ENCODE peak calls at places on chromosomes 12 and 14, in nine cellular contexts. O is tibial artery, D is brain microvascular endothelial cell, I is fibroblast of the aortic adventitia, P is foreskin fibroblast, F is HCT116, H is astrocyte, A is uterus, U is colonic mucosa. N is an unnamed sample.

GRCh38 chr14:34172052-34172451 is 221.2 kb upstream of the EGLN3 start:
- DNase-seq in O (no peak), D (no peak), I (no peak), P (no peak), F (no peak), H (no peak), A (no peak), U (no peak), N (no peak)

GRCh38 chr12:19759229-19759628 is 319.9 kb downstream of the AEBP2 start:
- DNase-seq in O (no peak), D (peak), I (peak), P (peak), F (no peak), H (peak), A (no peak), U (no peak), N (no peak)

GRCh38 chr14:95439881-95440280 is 76.6 kb downstream of the SYNE3 start:
- DNase-seq in O (no peak), D (no peak), I (no peak), P (no peak), F (no peak), H (no peak), A (no peak), U (no peak), N (no peak)

GRCh38 chr14:21025374-21026151 is 702 bp upstream of the NDRG2 start:
- DNase-seq in O (peak), D (no peak), I (no peak), P (no peak), F (no peak), H (no peak), A (peak), U (peak), N (no peak)

GRCh38 chr12:121786441-121786825 is 7.1 kb downstream of the RHOF start:
- DNase-seq in O (no peak), D (peak), I (peak), P (peak), F (peak), H (peak), A (peak), U (peak), N (peak)

GRCh38 chr12:79547735-79548347 is 142.9 kb downstream of the PAWR start:
- DNase-seq in O (no peak), D (peak), I (peak), P (peak), F (peak), H (peak), A (peak), U (peak), N (no peak)

GRCh38 chr12:98669751-98670150 is 24.7 kb downstream of the APAF1 start:
- DNase-seq in O (no peak), D (no peak), I (no peak), P (no peak), F (no peak), H (no peak), A (no peak), U (no peak), N (no peak)

GRCh38 chr12:120242275-120242799 is 23.2 kb downstream of the PXN start:
- DNase-seq in O (no peak), D (no peak), I (no peak), P (no peak), F (no peak), H (no peak), A (no peak), U (no peak), N (no peak)

GRCh38 chr12:14834502-14834901 is 8.8 kb downstream of the ART4 start:
- DNase-seq in O (no peak), D (no peak), I (no peak), P (no peak), F (no peak), H (no peak), A (no peak), U (no peak), N (no peak)

GRCh38 chr12:109389146-109389545 is 41.4 kb downstream of the MYO1H start:
- DNase-seq in O (no peak), D (no peak), I (no peak), P (no peak), F (no peak), H (no peak), A (no peak), U (no peak), N (no peak)

GRCh38 chr12:128702344-128702743 is 121.4 kb downstream of the SLC15A4 start:
- DNase-seq in O (no peak), D (no peak), I (no peak), P (no peak), F (no peak), H (no peak), A (no peak), U (no peak), N (no peak)

GRCh38 chr12:94148841-94149780 is 734 bp downstream of the PLXNC1 start:
- DNase-seq in O (no peak), D (peak), I (no peak), P (peak), F (no peak), H (peak), A (no peak), U (peak), N (no peak)

GRCh38 chr12:22709292-22709691 is 84.3 kb downstream of the ETNK1 start:
- DNase-seq in O (no peak), D (no peak), I (peak), P (no peak), F (peak), H (no peak), A (no peak), U (no peak), N (no peak)

GRCh38 chr14:78202976-78203375 is 32.8 kb downstream of the NRXN3 start:
- DNase-seq in O (no peak), D (no peak), I (no peak), P (no peak), F (no peak), H (no peak), A (no peak), U (no peak), N (no peak)

GRCh38 chr12:77888611-77889010 is 57.9 kb downstream of the NAV3 start:
- DNase-seq in O (no peak), D (peak), I (peak), P (peak), F (peak), H (peak), A (no peak), U (no peak), N (no peak)

GRCh38 chr14:23638414-23639047 is 2.4 kb downstream of the DHRS2 start:
- DNase-seq in O (no peak), D (no peak), I (no peak), P (peak), F (no peak), H (no peak), A (no peak), U (no peak), N (no peak)

GRCh38 chr12:50518129-50518528 is 13.3 kb downstream of the DIP2B start:
- DNase-seq in O (no peak), D (no peak), I (no peak), P (no peak), F (no peak), H (no peak), A (no peak), U (no peak), N (no peak)

GRCh38 chr12:92593734-92594402 is 108.9 kb upstream of the PLEKHG7 start:
- DNase-seq in O (peak), D (peak), I (peak), P (peak), F (no peak), H (peak), A (no peak), U (peak), N (no peak)

GRCh38 chr12:69896653-69897381 is 71.8 kb downstream of the MYRFL start:
- DNase-seq in O (no peak), D (no peak), I (no peak), P (no peak), F (no peak), H (no peak), A (no peak), U (no peak), N (no peak)

GRCh38 chr14:64723691-64724577 is 19.7 kb downstream of the PLEKHG3 start:
- DNase-seq in O (peak), D (no peak), I (no peak), P (no peak), F (no peak), H (no peak), A (no peak), U (no peak), N (no peak)

GRCh38 chr14:40694026-40694425 is 912.6 kb upstream of the LRFN5 start:
- DNase-seq in O (peak), D (no peak), I (no peak), P (no peak), F (no peak), H (no peak), A (no peak), U (no peak), N (no peak)

GRCh38 chr14:61034416-61035100 is 53.5 kb downstream of the SLC38A6 start:
- DNase-seq in O (no peak), D (no peak), I (no peak), P (no peak), F (no peak), H (no peak), A (no peak), U (no peak), N (no peak)

GRCh38 chr12:122293081-122293480 is 26.8 kb upstream of the VPS33A start:
- DNase-seq in O (no peak), D (no peak), I (no peak), P (no peak), F (no peak), H (no peak), A (no peak), U (no peak), N (no peak)

GRCh38 chr14:92348154-92348553 is 25.2 kb downstream of the SLC24A4 start:
- DNase-seq in O (no peak), D (no peak), I (no peak), P (no peak), F (no peak), H (no peak), A (no peak), U (peak), N (peak)

GRCh38 chr12:114697246-114697716 is 13.3 kb upstream of the TBX3 start:
- DNase-seq in O (no peak), D (no peak), I (no peak), P (no peak), F (no peak), H (no peak), A (no peak), U (no peak), N (no peak)

GRCh38 chr14:29553427-29553826 is 374.2 kb downstream of the PRKD1 start:
- DNase-seq in O (no peak), D (no peak), I (no peak), P (no peak), F (no peak), H (no peak), A (no peak), U (no peak), N (no peak)

GRCh38 chr12:44696542-44696941 is 179.6 kb downstream of the NELL2 start:
- DNase-seq in O (no peak), D (no peak), I (no peak), P (peak), F (no peak), H (no peak), A (no peak), U (no peak), N (no peak)

GRCh38 chr14:101876539-101876938 is 87.8 kb upstream of the DYNC1H1 start:
- DNase-seq in O (peak), D (no peak), I (peak), P (peak), F (no peak), H (no peak), A (peak), U (peak), N (no peak)

GRCh38 chr14:26773906-26774593 is 176.2 kb upstream of the NOVA1 start:
- DNase-seq in O (no peak), D (no peak), I (no peak), P (no peak), F (no peak), H (no peak), A (no peak), U (no peak), N (no peak)

GRCh38 chr14:24852312-24853060 is 197.5 kb downstream of the STXBP6 start:
- DNase-seq in O (no peak), D (no peak), I (no peak), P (no peak), F (no peak), H (no peak), A (no peak), U (peak), N (peak)

GRCh38 chr12:23659151-23659550 is 290.3 kb downstream of the SOX5 start:
- DNase-seq in O (no peak), D (no peak), I (no peak), P (no peak), F (no peak), H (no peak), A (no peak), U (no peak), N (peak)

GRCh38 chr14:91154851-91155625 is 41.2 kb downstream of the DGLUCY start:
- DNase-seq in O (no peak), D (peak), I (peak), P (peak), F (peak), H (peak), A (peak), U (peak), N (peak)

GRCh38 chr12:43669373-43669772 is 89.2 kb downstream of the PUS7L start:
- DNase-seq in O (no peak), D (no peak), I (no peak), P (no peak), F (no peak), H (no peak), A (no peak), U (no peak), N (no peak)

DNA sequence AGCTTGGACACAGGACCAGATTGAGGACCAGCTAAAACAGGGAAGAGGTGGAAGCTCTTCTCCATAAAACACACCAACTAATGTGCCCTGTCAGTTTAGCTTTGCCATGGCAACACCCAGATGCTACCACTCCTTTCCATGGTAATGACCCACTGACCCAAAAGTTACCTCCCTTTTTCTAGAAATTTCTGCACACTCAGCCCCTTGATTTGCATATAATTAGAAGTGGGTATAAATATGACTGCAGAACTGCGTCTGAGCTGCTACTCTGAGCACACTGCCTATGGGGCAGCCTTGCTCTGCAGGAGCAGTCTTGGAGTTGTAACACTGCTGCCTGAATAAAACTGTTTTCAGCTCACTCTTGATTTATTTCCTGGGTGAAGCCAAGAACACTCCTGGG is 3.2 kb upstream of the TDG start:
- DNase-seq in O (no peak), D (no peak), I (no peak), P (no peak), F (no peak), H (no peak), A (no peak), U (no peak), N (peak)
- H3K4me3 ChIP-seq in O (no peak), D (no peak), I (no peak), P (no peak), F (no peak), H (no peak), A (no peak), U (no peak), N (no peak)

GRCh38 chr12:124375141-124375788 is 80.4 kb downstream of the RFLNA start:
- DNase-seq in O (no peak), D (no peak), I (no peak), P (no peak), F (no peak), H (no peak), A (no peak), U (no peak), N (no peak)
- TF ChIP-seq CTCF in O (no peak), D (peak), I (no peak), P (peak), F (no peak), H (peak), A (no peak), U (no peak), N (no peak)

GRCh38 chr12:6838854-6839253 is 1.9 kb upstream of the GNB3 start:
- DNase-seq in O (no peak), D (no peak), I (no peak), P (no peak), F (no peak), H (no peak), A (no peak), U (no peak), N (no peak)

GRCh38 chr12:6841139-6841515 is 402 bp downstream of the GNB3 start:
- DNase-seq in O (no peak), D (no peak), I (no peak), P (no peak), F (no peak), H (no peak), A (no peak), U (no peak), N (no peak)

GRCh38 chr12:6837370-6838060 is 3.2 kb upstream of the GNB3 start:
- DNase-seq in O (no peak), D (no peak), I (no peak), P (no peak), F (no peak), H (no peak), A (no peak), U (no peak), N (no peak)

GRCh38 chr12:6840428-6841138 is at the start of gene GNB3:
- DNase-seq in O (no peak), D (no peak), I (no peak), P (no peak), F (no peak), H (no peak), A (no peak), U (no peak), N (no peak)

DNA sequence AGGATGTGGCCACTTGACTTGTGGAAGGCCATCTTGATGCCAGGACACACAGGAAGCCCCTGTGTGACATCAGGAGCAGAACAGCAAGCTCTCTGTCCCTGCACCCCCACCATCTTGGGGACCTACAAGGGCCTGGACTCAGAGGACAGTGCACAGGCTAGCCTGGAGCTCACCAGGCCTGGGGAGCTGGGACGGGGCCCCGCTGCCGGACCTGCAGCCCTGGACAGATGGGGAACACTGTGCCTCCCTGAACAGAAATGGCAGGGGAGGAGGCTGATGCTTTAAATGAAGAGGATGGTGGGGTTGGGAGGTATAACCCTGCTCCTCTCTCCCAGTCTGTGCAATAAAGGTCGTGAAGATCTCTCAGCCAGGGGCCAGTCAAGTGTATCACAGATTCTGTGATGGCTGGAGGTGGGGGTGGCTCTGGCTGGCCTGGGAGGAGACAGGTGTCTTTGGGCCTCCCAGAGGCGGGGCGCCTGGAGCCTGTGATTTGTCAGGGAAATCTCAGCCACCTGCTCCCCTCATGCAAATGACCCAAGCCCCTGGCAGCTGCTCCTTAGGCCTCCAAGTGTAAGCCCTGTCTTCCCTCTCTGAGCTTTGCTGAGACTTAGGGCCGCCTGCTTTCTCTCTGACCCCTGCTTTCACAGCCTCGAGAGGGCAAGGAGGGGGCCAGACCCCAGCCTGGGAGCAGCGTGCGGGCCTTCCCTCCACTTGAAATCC is 1.1 kb upstream of the GNB3 start:
- DNase-seq in O (no peak), D (no peak), I (no peak), P (no peak), F (no peak), H (no peak), A (no peak), U (no peak), N (no peak)
- H3K4me3 ChIP-seq in O (no peak), D (no peak), I (no peak), P (no peak), F (no peak), H (no peak), A (no peak), U (no peak), N (no peak)

GRCh38 chr12:51815571-51815970 is 32.9 kb downstream of the FIGNL2 start:
- DNase-seq in O (no peak), D (no peak), I (no peak), P (no peak), F (no peak), H (no peak), A (no peak), U (no peak), N (no peak)
- TF ChIP-seq CTCF in O (no peak), D (peak), I (no peak), P (no peak), F (no peak), H (no peak), A (no peak), U (no peak), N (no peak)

GRCh38 chr12:64044171-64044570 is 177.9 kb downstream of the KICS2 start:
- DNase-seq in O (no peak), D (no peak), I (no peak), P (no peak), F (no peak), H (no peak), A (no peak), U (no peak), N (no peak)

GRCh38 chr12:64034901-64035576 is 187.1 kb downstream of the KICS2 start:
- DNase-seq in O (no peak), D (no peak), I (no peak), P (no peak), F (no peak), H (no peak), A (no peak), U (no peak), N (no peak)

GRCh38 chr12:64036414-64036813 is 185.7 kb downstream of the KICS2 start:
- DNase-seq in O (no peak), D (no peak), I (peak), P (peak), F (no peak), H (peak), A (no peak), U (no peak), N (no peak)

GRCh38 chr12:64042901-64043300 is 179.2 kb downstream of the KICS2 start:
- DNase-seq in O (no peak), D (no peak), I (peak), P (peak), F (no peak), H (no peak), A (no peak), U (no peak), N (no peak)

DNA sequence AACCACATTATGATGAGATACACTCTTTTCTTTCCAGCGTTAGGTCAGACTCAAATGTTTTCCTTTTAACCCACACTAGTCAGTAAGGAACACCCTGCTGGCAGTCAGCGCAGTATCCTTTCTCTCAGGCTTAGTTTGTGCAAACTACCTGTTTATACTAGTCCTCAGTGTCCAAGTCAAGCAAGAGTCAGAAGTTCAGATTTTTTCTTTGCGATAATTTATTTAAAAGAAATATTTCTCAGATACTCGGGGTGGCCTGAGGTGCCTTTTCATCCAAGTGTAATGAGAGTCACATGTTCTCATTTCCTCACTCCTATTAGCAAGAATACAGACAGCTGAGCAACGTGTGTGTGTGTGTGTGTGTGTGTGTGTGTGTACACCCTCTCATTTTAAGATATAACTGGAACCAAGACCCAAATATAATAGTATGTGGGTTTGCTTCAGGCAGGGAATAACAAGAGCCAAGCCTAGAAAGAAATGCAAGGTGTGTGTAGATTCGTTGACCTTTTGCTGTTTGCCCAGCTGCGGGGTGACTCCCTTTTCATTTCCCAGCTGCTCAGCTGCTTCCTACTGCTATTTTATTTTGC is 182.7 kb downstream of the KICS2 start:
- DNase-seq in O (no peak), D (peak), I (peak), P (peak), F (no peak), H (peak), A (no peak), U (peak), N (peak)
- H3K4me3 ChIP-seq in O (no peak), D (no peak), I (peak), P (no peak), F (no peak), H (no peak), A (no peak), U (no peak), N (no peak)

DNA sequence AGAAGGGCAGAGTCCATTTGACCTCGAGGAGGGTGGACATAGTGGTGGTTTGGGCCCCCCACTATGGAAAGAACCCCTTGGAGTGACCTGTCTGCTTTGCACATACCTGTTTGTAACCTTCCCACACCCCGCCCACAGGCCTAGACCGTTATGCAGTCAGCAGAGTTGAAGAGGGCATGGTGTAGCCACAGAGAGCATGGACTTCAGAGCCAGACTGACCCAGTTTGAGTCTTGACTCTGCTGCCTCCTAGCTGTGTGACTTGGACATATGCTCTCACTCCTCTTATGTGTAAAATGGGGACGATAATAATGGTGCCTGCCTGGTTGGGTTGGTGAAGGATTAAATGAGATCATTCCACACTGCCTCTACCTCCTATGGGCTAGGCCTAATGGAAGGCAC is 40.9 kb upstream of the NOS1 start:
- DNase-seq in O (no peak), D (no peak), I (no peak), P (no peak), F (no peak), H (no peak), A (no peak), U (no peak), N (no peak)
- TF ChIP-seq CTCF in O (no peak), D (no peak), I (no peak), P (no peak), F (no peak), H (no peak), A (no peak), U (no peak), N (no peak)